ENCODE peak calls at places on chromosomes 12 and 14, in four cellular contexts. B is stimulated activated CD4-positive, alpha-beta T cell treated with anti-CD3 and anti-CD28 coated beads, Interleukin-12 subunit alpha, Interleukin-12 subunit beta, amount 100 ng/mL, for 4 hours; A is left ventricle myocardium superior; Q is C1 segment of cervical spinal cord. E is an unnamed sample.

GRCh38 chr14:75835156-75836141 is 146.3 kb downstream of the TGFB3 start:
- DNase-seq in B (no peak), A (no peak), Q (no peak), E (no peak)

GRCh38 chr12:4789776-4790175 is 69.6 kb downstream of the GALNT8 start:
- DNase-seq in B (no peak), A (no peak), Q (no peak), E (no peak)

GRCh38 chr12:67698711-67699603 is 50.4 kb downstream of the DYRK2 start:
- DNase-seq in B (peak), A (no peak), Q (no peak), E (no peak)

GRCh38 chr12:128763395-128763794 is 60.4 kb downstream of the SLC15A4 start:
- DNase-seq in B (no peak), A (no peak), Q (no peak), E (no peak)

GRCh38 chr12:82449179-82449578 is 90.8 kb downstream of the METTL25 start:
- DNase-seq in B (no peak), A (no peak), Q (no peak), E (no peak)

GRCh38 chr14:58637040-58637390 is 747 bp upstream of the DACT1 start:
- DNase-seq in B (peak), A (peak), Q (peak), E (no peak)

GRCh38 chr12:11836964-11837286 is 187.5 kb downstream of the ETV6 start:
- DNase-seq in B (no peak), A (no peak), Q (no peak), E (no peak)

GRCh38 chr12:26317942-26318565 is 122.7 kb downstream of the SSPN start:
- DNase-seq in B (no peak), A (no peak), Q (no peak), E (no peak)

GRCh38 chr12:91332305-91332704 is 149.7 kb upstream of the DCN start:
- DNase-seq in B (no peak), A (no peak), Q (no peak), E (no peak)

GRCh38 chr12:45130881-45131281 is 80.0 kb upstream of the DBX2 start:
- DNase-seq in B (peak), A (no peak), Q (no peak), E (peak)

GRCh38 chr14:64117671-64118402 is 176.3 kb downstream of the ESR2 start:
- DNase-seq in B (no peak), A (peak), Q (no peak), E (peak)

GRCh38 chr12:30753233-30753632 is 1.5 kb downstream of the CAPRIN2 start:
- DNase-seq in B (no peak), A (no peak), Q (no peak), E (no peak)

GRCh38 chr12:54648265-54648664 is at the start of gene DCD:
- DNase-seq in B (no peak), A (no peak), Q (no peak), E (no peak)

GRCh38 chr12:21538259-21538658 is 12.2 kb downstream of the SPX start:
- DNase-seq in B (no peak), A (no peak), Q (no peak), E (no peak)

GRCh38 chr14:71855399-71856036 is 76.7 kb upstream of the RGS6 start:
- DNase-seq in B (peak), A (peak), Q (no peak), E (peak)

GRCh38 chr14:72788972-72789728 is 104.8 kb downstream of the DPF3 start:
- DNase-seq in B (no peak), A (no peak), Q (no peak), E (no peak)

GRCh38 chr12:110742718-110743570 is at the start of gene PPP1CC:
- DNase-seq in B (peak), A (peak), Q (peak), E (peak)

GRCh38 chr14:105841022-105842009 is 314.9 kb downstream of the TMEM121 start:
- DNase-seq in B (no peak), A (no peak), Q (no peak), E (no peak)

GRCh38 chr12:106149096-106149784 is 10.5 kb upstream of the NUAK1 start:
- DNase-seq in B (no peak), A (no peak), Q (no peak), E (no peak)

GRCh38 chr12:31749024-31749704 is 20.3 kb upstream of the AMN1 start:
- DNase-seq in B (peak), A (no peak), Q (no peak), E (peak)

GRCh38 chr12:3611853-3612703 is 121.1 kb downstream of the PRMT8 start:
- DNase-seq in B (no peak), A (no peak), Q (peak), E (no peak)